ENCODE peak calls at places on chromosome 7, in four cellular contexts. One of them, this sample, is unnamed.

GRCh38 chr7:43879477-43879876 is 10.2 kb upstream of the MRPS24 start:
- DNase-seq in tibial nerve: no peak
- DNase-seq in cardiac fibroblast: peak
- DNase-seq in WTC11: no peak
- DNase-seq in this sample: no peak

GRCh38 chr7:24740821-24741220 is 16.4 kb downstream of the GSDME start:
- DNase-seq in cardiac fibroblast: no peak
- DNase-seq in WTC11: no peak
- DNase-seq in tibial nerve: no peak
- DNase-seq in this sample: peak

GRCh38 chr7:101857358-101857794 is 40.0 kb downstream of the CUX1 start:
- DNase-seq in cardiac fibroblast: no peak
- DNase-seq in WTC11: no peak
- DNase-seq in tibial nerve: no peak
- DNase-seq in this sample: no peak

GRCh38 chr7:33310546-33310945 is 181.2 kb downstream of the BBS9 start:
- DNase-seq in tibial nerve: no peak
- DNase-seq in cardiac fibroblast: no peak
- DNase-seq in WTC11: no peak
- DNase-seq in this sample: no peak

GRCh38 chr7:119935418-119936025 is 337.5 kb upstream of the KCND2 start:
- DNase-seq in tibial nerve: no peak
- DNase-seq in WTC11: no peak
- DNase-seq in cardiac fibroblast: peak
- DNase-seq in this sample: no peak

GRCh38 chr7:151080091-151080521 is 503 bp downstream of the FASTK start:
- DNase-seq in WTC11: no peak
- DNase-seq in tibial nerve: no peak
- DNase-seq in cardiac fibroblast: no peak
- DNase-seq in this sample: no peak

GRCh38 chr7:100157334-100158228 is 942 bp downstream of the TRAPPC14 start:
- DNase-seq in WTC11: no peak
- DNase-seq in cardiac fibroblast: peak
- DNase-seq in tibial nerve: no peak
- DNase-seq in this sample: no peak

GRCh38 chr7:35519971-35520809 is 174.7 kb downstream of the HERPUD2 start:
- DNase-seq in cardiac fibroblast: peak
- DNase-seq in tibial nerve: peak
- DNase-seq in WTC11: peak
- DNase-seq in this sample: no peak

GRCh38 chr7:485188-486081 is 34.2 kb downstream of the PDGFA start:
- DNase-seq in tibial nerve: no peak
- DNase-seq in WTC11: peak
- DNase-seq in cardiac fibroblast: no peak
- DNase-seq in this sample: no peak

GRCh38 chr7:100860702-100861615 is 6.2 kb upstream of the TRIP6 start:
- DNase-seq in tibial nerve: no peak
- DNase-seq in WTC11: no peak
- DNase-seq in cardiac fibroblast: no peak
- DNase-seq in this sample: no peak

GRCh38 chr7:42902361-42902760 is 9.5 kb downstream of the C7orf25 start:
- DNase-seq in WTC11: no peak
- DNase-seq in cardiac fibroblast: no peak
- DNase-seq in tibial nerve: no peak
- DNase-seq in this sample: no peak

GRCh38 chr7:333399-333776 is 43.4 kb downstream of the FOXL3 start:
- DNase-seq in WTC11: no peak
- DNase-seq in cardiac fibroblast: peak
- DNase-seq in tibial nerve: no peak
- DNase-seq in this sample: no peak

GRCh38 chr7:79523426-79523825 is 70.0 kb upstream of the MAGI2 start:
- DNase-seq in WTC11: no peak
- DNase-seq in cardiac fibroblast: peak
- DNase-seq in tibial nerve: no peak
- DNase-seq in this sample: no peak

GRCh38 chr7:75993689-75994387 is 557 bp downstream of the TMEM120A start:
- DNase-seq in cardiac fibroblast: peak
- DNase-seq in tibial nerve: peak
- DNase-seq in WTC11: peak
- DNase-seq in this sample: no peak

GRCh38 chr7:18444856-18445255 is 50.7 kb upstream of the HDAC9 start:
- DNase-seq in cardiac fibroblast: no peak
- DNase-seq in tibial nerve: no peak
- DNase-seq in WTC11: no peak
- DNase-seq in this sample: no peak

GRCh38 chr7:115707236-115707635 is 323.3 kb downstream of the TFEC start:
- DNase-seq in cardiac fibroblast: peak
- DNase-seq in WTC11: peak
- DNase-seq in tibial nerve: no peak
- DNase-seq in this sample: no peak

GRCh38 chr7:44067064-44067951 is 1.9 kb upstream of the PGAM2 start:
- DNase-seq in WTC11: no peak
- DNase-seq in tibial nerve: no peak
- DNase-seq in cardiac fibroblast: no peak
- DNase-seq in this sample: no peak

GRCh38 chr7:128410092-128410665 is 397 bp upstream of the IMPDH1 start:
- DNase-seq in tibial nerve: no peak
- DNase-seq in WTC11: peak
- DNase-seq in cardiac fibroblast: peak
- DNase-seq in this sample: peak

GRCh38 chr7:150955519-150956394 is 22.4 kb downstream of the KCNH2 start:
- DNase-seq in WTC11: peak
- DNase-seq in cardiac fibroblast: no peak
- DNase-seq in tibial nerve: no peak
- DNase-seq in this sample: no peak

GRCh38 chr7:129801882-129802281 is 150.9 kb downstream of the UBE2H start:
- DNase-seq in cardiac fibroblast: no peak
- DNase-seq in WTC11: peak
- DNase-seq in tibial nerve: no peak
- DNase-seq in this sample: no peak

GRCh38 chr7:129800901-129801300 is 151.9 kb downstream of the UBE2H start:
- DNase-seq in cardiac fibroblast: no peak
- DNase-seq in WTC11: no peak
- DNase-seq in tibial nerve: no peak
- DNase-seq in this sample: no peak

GRCh38 chr7:129798616-129799349 is 154.0 kb downstream of the UBE2H start:
- DNase-seq in WTC11: no peak
- DNase-seq in cardiac fibroblast: no peak
- DNase-seq in tibial nerve: no peak
- DNase-seq in this sample: no peak

GRCh38 chr7:129797224-129797789 is 155.5 kb downstream of the UBE2H start:
- DNase-seq in cardiac fibroblast: no peak
- DNase-seq in tibial nerve: no peak
- DNase-seq in WTC11: peak
- DNase-seq in this sample: no peak

DNA sequence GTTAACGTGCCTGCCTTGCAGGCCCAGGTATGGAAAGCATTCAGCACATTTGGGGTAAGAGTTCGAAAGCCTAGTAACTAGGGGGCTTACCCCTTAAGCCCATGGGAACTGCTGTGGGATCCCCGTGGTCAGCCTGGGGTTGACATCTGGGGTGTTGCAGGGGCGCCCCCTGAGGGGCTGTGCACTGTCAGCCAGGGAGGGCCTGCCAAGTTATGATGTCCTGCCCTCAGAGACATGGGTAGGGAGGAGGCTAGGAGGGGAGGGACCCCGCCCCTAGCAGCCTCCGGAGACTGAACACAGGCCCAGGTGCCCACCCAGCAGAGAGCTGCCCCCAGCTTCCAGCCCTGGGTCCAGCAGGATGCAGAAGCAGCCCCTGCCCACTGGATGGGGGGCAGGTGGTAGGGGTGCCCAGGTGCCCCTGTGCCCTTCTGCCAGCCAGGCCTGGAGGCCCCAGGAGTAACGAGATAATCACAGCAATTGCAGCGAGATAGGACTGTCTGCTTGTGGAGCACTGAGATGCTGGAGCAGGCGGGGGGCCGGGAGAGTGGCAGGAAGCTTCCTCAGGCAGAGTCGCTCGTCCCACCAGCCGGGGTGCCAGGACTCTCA is 153.3 kb downstream of the UBE2H start:
- DNase-seq in cardiac fibroblast: no peak
- DNase-seq in WTC11: peak
- DNase-seq in tibial nerve: no peak
- DNase-seq in this sample: no peak
- TF ChIP-seq CTCF in cardiac fibroblast: no peak
- TF ChIP-seq CTCF in WTC11: no peak
- TF ChIP-seq CTCF in tibial nerve: no peak
- TF ChIP-seq CTCF in this sample: no peak

GRCh38 chr7:80895056-80895455 is 23.8 kb downstream of the SEMA3C start:
- DNase-seq in tibial nerve: no peak
- DNase-seq in cardiac fibroblast: no peak
- DNase-seq in WTC11: no peak
- DNase-seq in this sample: no peak
- TF ChIP-seq CTCF in tibial nerve: no peak
- TF ChIP-seq CTCF in cardiac fibroblast: no peak
- TF ChIP-seq CTCF in WTC11: no peak
- TF ChIP-seq CTCF in this sample: no peak

DNA sequence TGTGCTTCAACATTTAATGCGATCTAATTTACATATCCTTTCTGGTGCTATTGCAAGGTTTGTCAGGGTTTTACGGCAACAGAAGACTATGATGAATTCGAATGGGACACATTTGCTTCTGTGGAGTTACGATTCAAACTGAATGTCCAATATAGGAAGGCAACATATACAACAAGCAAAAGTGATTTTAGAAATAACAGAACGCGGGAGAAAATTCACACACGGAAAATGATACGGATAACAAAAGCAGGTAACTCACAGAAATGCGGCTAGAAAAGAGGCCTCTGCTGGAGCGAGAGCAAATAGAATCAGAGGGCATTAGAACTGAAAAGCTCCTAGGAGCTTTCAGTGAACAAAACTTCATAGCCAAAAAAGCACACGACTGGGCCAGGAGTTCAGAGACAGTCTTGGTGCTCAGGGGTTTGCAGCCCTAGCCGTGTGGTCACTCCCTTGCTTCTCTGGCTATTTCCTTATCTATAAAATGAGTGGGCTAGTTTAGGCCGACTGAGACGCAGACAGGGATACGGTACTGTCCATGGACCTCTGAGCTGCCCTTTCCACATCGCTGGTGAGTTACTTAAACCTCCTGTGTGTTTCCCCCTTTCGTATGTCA is 555 bp upstream of the TAX1BP1 start:
- DNase-seq in WTC11: no peak
- DNase-seq in cardiac fibroblast: peak
- DNase-seq in tibial nerve: no peak
- DNase-seq in this sample: no peak
- TF ChIP-seq CTCF in WTC11: no peak
- TF ChIP-seq CTCF in cardiac fibroblast: no peak
- TF ChIP-seq CTCF in tibial nerve: no peak
- TF ChIP-seq CTCF in this sample: peak

GRCh38 chr7:137091396-137091795 is 222.9 kb downstream of the CHRM2 start:
- DNase-seq in WTC11: peak
- DNase-seq in tibial nerve: no peak
- DNase-seq in cardiac fibroblast: peak
- DNase-seq in this sample: no peak
- TF ChIP-seq CTCF in WTC11: no peak
- TF ChIP-seq CTCF in tibial nerve: no peak
- TF ChIP-seq CTCF in cardiac fibroblast: peak
- TF ChIP-seq CTCF in this sample: peak

This sample was measured in osteocyte.